ENCODE peak calls at places on chromosomes 11 and 22, in five cellular contexts. N is GM12878, V is cardiac muscle cell, H is psoas muscle, E is adipocyte. S is an unnamed sample. For H3K4me1, the result is how much of the 10 kb centered on the place peaks cover.

GRCh38 chr11:69553416-69554357 is 72.2 kb downstream of the LINC01488 start:
- DNase-seq in H (no peak), V (no peak), N (no peak), E (no peak), S (peak)

GRCh38 chr11:132685174-132685611 is 847.1 kb downstream of the OPCML start:
- DNase-seq in H (no peak), E (peak), N (no peak), V (no peak), S (no peak)

GRCh38 chr11:60280412-60280811 is at the start of gene MS4A4A:
- DNase-seq in H (no peak), E (no peak), N (no peak), V (no peak), S (no peak)

GRCh38 chr11:117678651-117679407 is 118.2 kb downstream of the DSCAML1 start:
- DNase-seq in E (no peak), V (no peak), H (no peak), N (no peak), S (no peak)

GRCh38 chr11:2926611-2927492 is 2.4 kb downstream of the PHLDA2 start:
- DNase-seq in V (no peak), N (no peak), H (peak), E (no peak), S (no peak)

GRCh38 chr11:98260983-98261382 is 759.8 kb upstream of the CNTN5 start:
- DNase-seq in V (no peak), E (no peak), H (no peak), N (no peak), S (no peak)

GRCh38 chr11:112355726-112356125 is 95.1 kb upstream of the PLET1 start:
- DNase-seq in N (no peak), E (no peak), V (peak), H (no peak), S (no peak)

GRCh38 chr11:100632970-100633452 is 54.1 kb upstream of the ARHGAP42 start:
- DNase-seq in H (peak), N (no peak), V (peak), E (peak), S (no peak)

GRCh38 chr22:47850644-47851151 is 1088.2 kb downstream of the TBC1D22A start:
- DNase-seq in H (no peak), E (no peak), N (no peak), V (no peak), S (no peak)

GRCh38 chr11:70522613-70523311 is 124.4 kb downstream of the CTTN start:
- DNase-seq in H (no peak), E (no peak), V (no peak), N (no peak), S (no peak)

GRCh38 chr11:19437760-19438159 is 197.0 kb upstream of the E2F8 start:
- DNase-seq in V (no peak), E (peak), N (no peak), H (no peak), S (no peak)

GRCh38 chr22:45672564-45673481 is 1.2 kb downstream of the ATXN10 start:
- DNase-seq in V (no peak), E (no peak), N (no peak), H (no peak), S (no peak)

GRCh38 chr22:39490966-39491680 is 11.0 kb upstream of the MIEF1 start:
- DNase-seq in E (no peak), H (no peak), V (no peak), N (no peak), S (no peak)

GRCh38 chr22:45413368-45414211 is at the start of the genes RIBC2 and SMC1B:
- DNase-seq in N (peak), E (peak), H (peak), V (peak), S (peak)

GRCh38 chr11:69308936-69309799 is 15.2 kb downstream of the MYEOV start:
- DNase-seq in H (no peak), N (no peak), V (no peak), E (no peak), S (no peak)

GRCh38 chr11:104033134-104033533 is 3.3 kb upstream of the DDI1 start:
- DNase-seq in E (peak), N (no peak), V (no peak), H (no peak), S (no peak)

GRCh38 chr22:39308614-39309363 is 10.6 kb downstream of the RPL3 start:
- DNase-seq in N (no peak), V (no peak), H (peak), E (peak), S (no peak)

GRCh38 chr22:40603088-40603605 is 33.4 kb downstream of the MRTFA start:
- DNase-seq in N (no peak), V (no peak), E (peak), H (no peak), S (no peak)

GRCh38 chr22:42553475-42554361 is at the start of gene SERHL2:
- DNase-seq in V (peak), E (peak), N (peak), H (peak), S (peak)

GRCh38 chr11:110000045-110000502 is 93.1 kb upstream of the ZC3H12C start:
- DNase-seq in E (peak), H (no peak), V (peak), N (peak), S (no peak)

GRCh38 chr11:76670475-76671235 is at the start of gene LRRC32:
- DNase-seq in V (peak), H (peak), E (peak), N (no peak), S (peak)

GRCh38 chr22:48488149-48488551 is 1339.5 kb downstream of the BRD1 start:
- DNase-seq in N (no peak), E (no peak), H (no peak), V (no peak), S (no peak)

GRCh38 chr11:46537851-46538295 is 56.0 kb downstream of the AMBRA1 start:
- DNase-seq in H (peak), N (no peak), E (peak), V (peak), S (peak)

DNA sequence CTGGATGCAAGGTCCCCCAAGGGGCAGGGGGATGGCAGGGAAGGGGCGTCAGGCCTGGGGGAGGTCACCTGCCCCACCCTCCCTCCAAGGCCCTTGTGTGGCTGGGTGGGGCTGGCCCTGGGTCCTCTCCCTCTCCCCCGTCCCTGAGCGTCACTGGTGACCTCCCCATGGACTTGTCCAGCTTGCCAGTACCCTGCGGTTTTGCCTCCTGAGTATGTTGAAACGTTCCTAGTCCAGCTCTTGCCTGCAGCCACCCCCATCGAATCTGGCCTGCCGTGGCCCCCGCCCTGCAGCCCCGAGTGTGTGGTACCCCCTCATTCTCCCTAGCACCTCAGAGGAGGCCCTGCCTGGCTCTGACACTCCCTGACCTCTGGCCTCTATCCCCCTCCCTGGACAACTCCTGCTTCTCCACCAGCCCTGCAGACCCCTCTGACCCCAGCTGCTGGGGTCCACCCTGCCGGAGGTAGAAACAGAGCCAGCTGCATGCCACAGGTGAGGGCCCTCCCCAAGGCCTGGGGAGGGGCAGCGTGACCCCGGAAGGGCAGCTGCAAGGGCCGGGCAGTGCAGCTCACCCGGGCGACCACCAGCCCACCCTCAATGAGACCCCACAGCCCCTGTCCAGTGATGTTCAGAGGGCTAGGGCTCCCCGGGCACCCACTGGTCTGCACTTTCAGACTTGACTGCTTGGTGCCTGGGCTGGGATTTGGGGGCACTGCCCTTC is 4.1 kb upstream of the MUC6 start:
- DNase-seq in N (no peak), V (no peak), E (no peak), H (peak), S (no peak)
- H3K4me3 ChIP-seq in N (no peak), V (no peak), E (no peak), H (no peak), S (no peak)

DNA sequence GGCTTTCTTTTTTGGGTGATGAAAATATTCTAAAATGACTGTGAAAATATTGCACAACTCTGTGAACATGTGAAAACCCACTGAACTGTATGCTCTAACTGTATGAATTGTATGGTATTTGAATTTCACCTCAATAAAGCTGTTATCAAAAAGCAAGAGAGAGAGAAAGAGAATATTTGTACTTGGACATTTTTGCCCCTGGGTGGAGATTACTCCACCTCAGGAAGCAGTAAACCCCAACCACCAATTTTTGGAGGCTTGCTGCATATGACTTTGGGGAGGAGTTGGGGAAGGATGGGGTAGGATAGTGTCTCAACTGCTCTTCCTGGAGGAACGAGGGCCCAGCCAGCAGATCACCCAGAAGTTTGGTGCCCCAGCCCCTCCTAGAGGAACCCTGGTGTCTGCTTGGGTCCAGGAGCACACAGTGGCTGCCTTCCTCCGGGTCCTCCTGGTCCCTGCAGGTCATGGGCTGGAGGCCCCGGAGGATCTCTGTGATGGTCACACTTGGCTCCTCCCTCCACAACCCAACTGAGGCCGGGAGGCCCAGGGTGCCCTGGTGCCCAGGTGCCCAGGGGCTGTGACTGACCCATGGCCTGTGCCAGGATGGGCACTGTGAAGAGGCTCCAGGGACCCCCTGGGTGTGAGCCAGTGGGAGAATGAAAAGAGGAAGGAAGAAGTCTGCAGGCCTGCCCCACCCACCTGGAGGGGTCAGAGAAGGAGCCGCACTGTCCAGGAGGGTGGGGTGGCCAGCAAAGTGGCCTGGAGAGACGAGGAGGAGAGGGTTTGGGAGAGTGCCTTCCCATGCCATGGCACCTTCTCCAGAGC is 15.2 kb upstream of the PICK1 start:
- DNase-seq in E (no peak), H (no peak), N (no peak), V (no peak), S (no peak)
- H3K4me1 ChIP-seq in E (under half), H (under half), N (under half), V (under half), S (under half)

GRCh38 chr11:27403195-27403594 is 40.2 kb upstream of the CCDC34 start:
- DNase-seq in E (no peak), H (no peak), N (no peak), V (no peak), S (no peak)

GRCh38 chr11:27401760-27402316 is 38.8 kb upstream of the CCDC34 start:
- DNase-seq in N (no peak), V (no peak), H (no peak), E (no peak), S (no peak)

GRCh38 chr11:27404427-27404826 is 41.4 kb upstream of the CCDC34 start:
- DNase-seq in H (no peak), E (no peak), V (no peak), N (no peak), S (no peak)

GRCh38 chr11:27401280-27401679 is 38.3 kb upstream of the CCDC34 start:
- DNase-seq in E (peak), N (no peak), H (no peak), V (no peak), S (no peak)

DNA sequence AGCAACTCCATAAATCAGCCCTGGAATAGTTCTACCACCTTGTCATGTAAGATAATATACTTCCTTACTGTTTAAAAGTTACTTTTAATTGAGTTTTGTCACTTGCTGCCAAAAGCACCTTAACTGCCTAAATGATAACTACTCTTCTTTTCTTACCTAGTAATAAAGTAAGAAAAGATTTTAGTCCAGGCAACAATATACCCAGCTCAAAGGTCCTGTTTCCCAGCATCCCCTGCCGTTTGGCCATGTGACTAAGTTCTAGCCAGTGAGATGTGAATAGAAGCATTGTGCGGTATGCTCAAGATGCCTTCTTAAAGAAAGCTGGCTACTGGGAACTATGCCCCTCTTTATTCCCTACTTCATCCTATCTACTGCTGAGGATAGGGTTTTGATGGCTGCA is 39.4 kb upstream of the CCDC34 start:
- DNase-seq in V (no peak), E (no peak), H (no peak), N (no peak), S (no peak)
- H3K4me3 ChIP-seq in V (no peak), E (no peak), H (no peak), N (no peak), S (no peak)

GRCh38 chr11:62400760-62401159 is 18.1 kb upstream of the SCGB1A1 start:
- DNase-seq in N (no peak), E (peak), V (peak), H (peak), S (no peak)

GRCh38 chr11:62402226-62402625 is 16.6 kb upstream of the SCGB1A1 start:
- DNase-seq in N (no peak), H (peak), V (no peak), E (no peak), S (peak)

GRCh38 chr11:62400281-62400680 is 18.6 kb upstream of the SCGB1A1 start:
- DNase-seq in N (no peak), E (peak), V (no peak), H (no peak), S (no peak)

GRCh38 chr11:62401781-62402180 is 17.1 kb upstream of the SCGB1A1 start:
- DNase-seq in E (no peak), N (no peak), V (no peak), H (no peak), S (no peak)

GRCh38 chr11:62401356-62401755 is 17.5 kb upstream of the SCGB1A1 start:
- DNase-seq in H (no peak), V (no peak), E (no peak), N (no peak), S (no peak)
- H3K4me1 ChIP-seq in H (under half), V (under half), E (half or more), N (under half), S (under half)

GRCh38 chr11:95720219-95720618 is 69.4 kb downstream of the FAM76B start:
- DNase-seq in H (no peak), V (no peak), E (no peak), N (no peak), S (no peak)
- H3K4me3 ChIP-seq in H (no peak), V (no peak), E (no peak), N (no peak), S (no peak)

DNA sequence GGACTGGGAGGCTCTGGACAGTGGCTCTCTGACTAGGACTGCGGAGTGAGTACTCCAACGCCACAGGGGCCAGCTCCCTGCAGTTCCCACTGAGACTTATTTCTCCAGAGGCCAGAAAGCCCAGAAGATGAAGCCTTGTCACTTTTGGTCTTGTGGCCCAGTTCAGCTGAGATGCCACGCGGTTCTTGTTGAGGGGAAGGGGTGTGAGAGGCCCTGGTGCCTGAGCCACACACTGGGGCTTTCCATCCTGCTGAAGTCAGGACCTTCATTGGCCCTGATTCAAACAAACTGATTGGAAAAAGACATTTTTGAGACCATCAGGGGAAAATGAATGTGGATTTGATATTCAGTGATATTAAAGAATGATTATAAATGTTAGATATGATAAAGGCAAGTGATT is 73.6 kb downstream of the UBASH3B start:
- DNase-seq in H (no peak), E (no peak), V (no peak), N (no peak), S (no peak)
- H3K4me1 ChIP-seq in H (under half), E (under half), V (under half), N (under half), S (half or more)

GRCh38 chr11:63889344-63889743 is 27.6 kb downstream of the RCOR2 start:
- DNase-seq in N (no peak), H (no peak), E (no peak), V (no peak), S (no peak)
- H3K4me3 ChIP-seq in N (no peak), H (no peak), E (no peak), V (no peak), S (peak)

DNA sequence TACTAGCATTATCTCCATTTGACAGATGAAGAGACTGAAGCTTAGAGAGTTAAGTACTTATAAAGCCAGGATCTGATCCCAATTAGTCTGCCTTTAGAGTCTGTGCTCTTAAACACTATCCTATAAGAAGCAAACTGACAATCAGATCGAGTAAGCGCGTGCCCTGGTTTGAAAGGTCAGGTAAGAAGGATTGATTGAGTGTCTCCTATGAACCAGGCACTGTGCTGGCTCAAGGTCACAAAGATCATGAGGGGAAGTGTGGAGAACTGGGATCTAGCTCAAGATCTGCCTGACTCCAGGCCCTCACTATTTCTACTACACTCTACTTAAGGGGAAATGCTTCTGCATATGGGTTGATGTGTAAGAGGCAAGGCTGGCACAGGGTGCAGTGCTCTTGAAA is 77.0 kb downstream of the ME3 start:
- DNase-seq in H (no peak), N (no peak), V (no peak), E (no peak), S (no peak)
- H3K4me1 ChIP-seq in H (under half), N (under half), V (under half), E (under half), S (under half)

GRCh38 chr22:28411125-28411524 is 268.5 kb downstream of the TTC28 start:
- DNase-seq in H (no peak), N (no peak), E (peak), V (no peak), S (no peak)

GRCh38 chr22:28402539-28402938 is 277.1 kb downstream of the TTC28 start:
- DNase-seq in V (no peak), H (no peak), N (peak), E (no peak), S (no peak)

GRCh38 chr22:28408702-28409101 is 270.9 kb downstream of the TTC28 start:
- DNase-seq in V (no peak), N (no peak), H (no peak), E (peak), S (no peak)

GRCh38 chr22:28410050-28410816 is 269.4 kb downstream of the TTC28 start:
- DNase-seq in N (no peak), E (peak), H (no peak), V (no peak), S (no peak)

DNA sequence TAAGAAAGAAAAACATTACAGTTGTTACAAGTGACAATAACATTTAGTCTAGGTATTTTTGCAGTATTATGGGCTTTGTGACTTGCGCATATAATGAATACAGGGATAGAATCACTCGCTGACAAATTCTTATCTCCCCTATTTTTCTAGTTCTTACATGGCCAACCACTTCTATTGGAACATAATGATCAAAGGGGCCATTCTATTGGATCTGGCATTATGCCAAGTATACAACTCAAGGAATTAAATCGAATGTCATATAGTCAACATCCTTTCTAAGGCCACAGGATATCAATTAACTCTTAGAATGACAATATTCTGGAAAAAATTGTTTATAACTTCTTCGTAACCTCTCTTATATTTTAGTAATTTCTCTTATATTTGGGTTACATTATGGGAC is 272.0 kb downstream of the TTC28 start:
- DNase-seq in V (no peak), E (no peak), N (no peak), H (no peak), S (no peak)
- H3K4me3 ChIP-seq in V (no peak), E (no peak), N (no peak), H (no peak), S (no peak)